ENCODE peak calls at places on chromosomes 13 and 19, in six cellular contexts. G is K562, X is A549, F is GM12878, T is HepG2, A is endothelial cell of umbilical vein. W is an unnamed sample.
A peak's percentile ranks its signal among the peaks of the same experiment; 100 is the strongest.

GRCh38 chr19:54554896-54555295 is 18.7 kb upstream of the LILRA2 start:
- DNase-seq in G (no peak), X (no peak), F (no peak), T (no peak), A (no peak), W (no peak)

GRCh38 chr19:7515471-7516226 is at the start of gene ZNF358:
- DNase-seq in G (peak; percentile 88), X (peak; percentile 67), F (no peak), T (peak; percentile 31), A (peak; percentile 44), W (peak; percentile 76)

GRCh38 chr13:111539252-111539651 is 218.8 kb downstream of the TEX29 start:
- DNase-seq in G (no peak), X (no peak), F (no peak), T (no peak), A (no peak), W (no peak)

GRCh38 chr19:18814063-18814462 is 17.7 kb upstream of the UPF1 start:
- DNase-seq in G (no peak), X (no peak), F (no peak), T (no peak), A (no peak), W (no peak)

GRCh38 chr13:100565291-100565690 is 23.3 kb downstream of the GGACT start:
- DNase-seq in G (no peak), X (no peak), F (no peak), T (peak; percentile 25), A (no peak), W (no peak)

GRCh38 chr13:71524245-71525002 is 342.6 kb downstream of the DACH1 start:
- DNase-seq in G (no peak), X (no peak), F (no peak), T (no peak), A (no peak), W (no peak)

GRCh38 chr13:93559718-93560117 is 333.1 kb downstream of the GPC6 start:
- DNase-seq in G (no peak), X (peak; percentile 0), F (no peak), T (no peak), A (no peak), W (no peak)

GRCh38 chr19:29965529-29965928 is 23.5 kb downstream of the URI1 start:
- DNase-seq in G (no peak), X (no peak), F (no peak), T (no peak), A (no peak), W (no peak)

GRCh38 chr13:74758188-74758587 is 624.0 kb upstream of the KLF12 start:
- DNase-seq in G (no peak), X (no peak), F (no peak), T (no peak), A (no peak), W (no peak)

GRCh38 chr13:54486421-54487166 is 1458.0 kb downstream of the OLFM4 start:
- DNase-seq in G (no peak), X (no peak), F (no peak), T (no peak), A (no peak), W (no peak)

GRCh38 chr13:41398494-41399190 is 58.7 kb upstream of the RGCC start:
- DNase-seq in G (no peak), X (no peak), F (no peak), T (no peak), A (no peak), W (no peak)

GRCh38 chr13:31722684-31723083 is 16.6 kb upstream of the RXFP2 start:
- DNase-seq in G (no peak), X (no peak), F (no peak), T (no peak), A (peak; percentile 62), W (no peak)

GRCh38 chr13:30690282-30691188 is 44.8 kb upstream of the ALOX5AP start:
- DNase-seq in G (no peak), X (peak; percentile 49), F (no peak), T (no peak), A (no peak), W (peak; percentile 87)

GRCh38 chr19:5096536-5096935 is 127.6 kb downstream of the KDM4B start:
- DNase-seq in G (no peak), X (no peak), F (no peak), T (no peak), A (no peak), W (peak; percentile 78)

GRCh38 chr13:98279473-98280175 is 102.6 kb upstream of the RNF113B start:
- DNase-seq in G (no peak), X (no peak), F (peak; percentile 41), T (no peak), A (peak; percentile 12), W (peak; percentile 27)

GRCh38 chr19:50215820-50216219 is 12.4 kb downstream of the MYH14 start:
- DNase-seq in G (no peak), X (no peak), F (no peak), T (no peak), A (no peak), W (no peak)

GRCh38 chr19:36771275-36772231 is 1.1 kb downstream of the ZNF850 start:
- DNase-seq in G (peak; percentile 50), X (no peak), F (peak; percentile 26), T (peak; percentile 85), A (peak; percentile 94), W (peak; percentile 69)

GRCh38 chr19:18533058-18533457 is 10.3 kb downstream of the FKBP8 start:
- DNase-seq in G (peak; percentile 19), X (no peak), F (no peak), T (no peak), A (no peak), W (no peak)

GRCh38 chr13:37869756-37870488 is at the start of gene TRPC4:
- DNase-seq in G (peak; percentile 12), X (peak; percentile 1), F (no peak), T (peak; percentile 12), A (peak; percentile 22), W (peak; percentile 5)

GRCh38 chr13:37476874-37477273 is 121.7 kb downstream of the POSTN start:
- DNase-seq in G (no peak), X (no peak), F (no peak), T (no peak), A (no peak), W (no peak)

GRCh38 chr19:7603919-7604318 is 8.3 kb downstream of the CAMSAP3 start:
- DNase-seq in G (no peak), X (no peak), F (no peak), T (no peak), A (no peak), W (peak; percentile 54)

GRCh38 chr19:13010992-13011652 is 15.8 kb downstream of the NFIX start:
- DNase-seq in G (peak; percentile 16), X (no peak), F (no peak), T (no peak), A (no peak), W (no peak)

GRCh38 chr13:95505976-95506375 is 46.5 kb upstream of the CLDN10 start:
- DNase-seq in G (no peak), X (no peak), F (no peak), T (no peak), A (no peak), W (no peak)

GRCh38 chr13:21676611-21677021 is 5.7 kb downstream of the FGF9 start:
- DNase-seq in G (no peak), X (no peak), F (no peak), T (no peak), A (no peak), W (peak; percentile 39)

GRCh38 chr19:3249408-3249807 is 24.9 kb downstream of the CELF5 start:
- DNase-seq in G (peak; percentile 92), X (peak; percentile 32), F (no peak), T (peak; percentile 27), A (no peak), W (peak; percentile 25)

GRCh38 chr19:17522988-17523872 is 11.8 kb downstream of the PGLS start:
- DNase-seq in G (no peak), X (no peak), F (peak; percentile 92), T (no peak), A (no peak), W (peak; percentile 99)
- TF ChIP-seq MYC in G (no peak), X (no peak), F (peak; percentile 14), T (no peak), A (no peak), W (peak; percentile 96)

GRCh38 chr19:14117668-14118164 is at the start of gene PRKACA:
- DNase-seq in G (peak; percentile 98), X (peak; percentile 92), F (peak; percentile 91), T (peak; percentile 94), A (peak; percentile 99), W (peak; percentile 99)
- TF ChIP-seq POLR2A in G (no peak), X (no peak), F (peak; percentile 54), T (no peak), A (no peak), W (no peak)

DNA sequence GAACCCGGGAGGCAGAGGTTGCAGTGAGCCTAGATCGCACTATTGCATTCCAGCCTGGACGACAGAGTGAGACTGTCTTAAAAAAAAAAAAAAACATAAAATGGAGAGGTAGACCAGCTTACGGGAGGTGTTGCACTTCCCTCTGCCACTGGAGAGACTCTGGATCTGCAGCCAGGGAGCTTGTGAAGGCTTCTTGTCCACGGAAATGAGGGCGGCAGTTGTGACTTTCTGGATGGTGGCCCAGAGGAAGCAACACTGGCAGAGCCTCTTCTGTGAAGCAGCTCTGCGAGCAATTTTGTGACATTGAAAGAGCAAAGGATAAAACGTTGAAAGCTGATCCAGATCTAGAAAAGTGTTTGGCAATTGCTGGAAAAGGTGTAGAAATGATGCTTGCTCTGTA is 10.4 kb downstream of the SPINT2 start:
- DNase-seq in G (no peak), X (no peak), F (no peak), T (no peak), A (no peak), W (no peak)
- TF ChIP-seq MYC in G (no peak), X (no peak), F (no peak), T (no peak), A (no peak), W (no peak)

GRCh38 chr19:43620061-43621001 is 902 bp upstream of the ZNF428 start:
- DNase-seq in G (peak; percentile 52), X (no peak), F (no peak), T (no peak), A (no peak), W (no peak)

GRCh38 chr19:43622070-43622469 is 2.6 kb upstream of the ZNF428 start:
- DNase-seq in G (no peak), X (no peak), F (no peak), T (no peak), A (no peak), W (no peak)

GRCh38 chr19:43616954-43617353 is 2.5 kb downstream of the ZNF428 start:
- DNase-seq in G (no peak), X (no peak), F (no peak), T (no peak), A (no peak), W (no peak)

GRCh38 chr19:43618921-43619261 is 538 bp downstream of the ZNF428 start:
- DNase-seq in G (no peak), X (peak; percentile 53), F (peak; percentile 30), T (peak; percentile 79), A (peak; percentile 74), W (peak; percentile 74)

DNA sequence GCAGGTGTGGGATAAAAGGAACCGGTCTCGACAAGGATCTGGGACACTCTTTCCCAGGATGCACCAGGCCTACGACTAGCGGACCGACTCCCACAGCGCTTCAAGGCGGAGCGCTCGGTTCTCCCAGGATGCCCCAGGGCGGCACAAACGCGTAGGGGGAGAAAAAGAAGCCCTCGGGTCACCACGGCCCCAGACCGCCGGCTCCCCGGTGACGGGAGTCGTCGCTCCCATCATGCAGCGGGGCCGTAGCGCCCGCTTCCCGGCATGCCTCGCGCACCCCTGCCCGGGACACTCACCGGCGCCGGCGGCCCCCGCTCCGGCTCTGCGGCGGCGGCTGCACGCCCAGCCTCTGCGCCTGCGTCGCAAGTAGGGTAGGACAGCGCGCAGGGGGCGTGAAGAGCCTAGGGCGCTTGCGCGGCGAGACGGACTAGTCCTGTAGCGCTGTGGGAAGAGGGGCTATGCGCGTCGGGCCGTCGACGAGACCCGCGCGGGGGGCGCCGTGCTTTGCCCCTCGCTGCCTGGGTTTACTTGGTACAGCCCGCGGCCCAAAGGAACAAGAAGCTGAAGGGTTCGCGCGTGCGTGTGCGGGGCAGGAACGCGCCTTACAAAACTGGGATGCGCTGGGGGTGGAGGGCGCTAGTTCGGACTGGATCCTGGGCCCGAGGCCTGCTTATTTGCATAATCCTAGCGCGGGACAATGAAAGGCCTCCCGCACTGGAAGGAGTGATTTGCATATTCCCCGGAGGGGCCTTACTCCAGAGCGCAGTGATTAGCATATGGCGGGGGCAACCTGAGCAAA is at the start of gene ZNF428:
- DNase-seq in G (peak; percentile 92), X (peak; percentile 91), F (peak; percentile 67), T (peak; percentile 87), A (peak; percentile 95), W (peak; percentile 88)
- TF ChIP-seq POLR2A in G (peak; percentile 92), X (peak; percentile 83), F (peak; percentile 87), T (peak; percentile 80), A (peak; percentile 48), W (peak; percentile 70)

W was measured in NB4.